ENCODE peak calls at places on chromosome 15, in six cellular contexts. T is GM20000; C is CD8-positive, alpha-beta memory T cell; E is stimulated activated CD4-positive, alpha-beta T cell treated with anti-CD3 and anti-CD28 coated beads, Interleukin-1b, Interleukin-23, amount 100 ng/mL, for 4 hours; R is EL; M is psoas muscle. Z is an unnamed sample.

GRCh38 chr15:60005352-60006202 is 1.5 kb downstream of the FOXB1 start:
- DNase-seq in T (peak; percentile 26), M (no peak), E (no peak), C (no peak), R (no peak), Z (no peak)

GRCh38 chr15:82530606-82531379 is 9.5 kb downstream of the RPS17 start:
- DNase-seq in M (peak; percentile 78), T (peak; percentile 71), R (peak; percentile 71), C (peak; percentile 80), E (peak; percentile 49), Z (peak; percentile 62)

GRCh38 chr15:70486451-70487379 is 276.6 kb downstream of the UACA start:
- DNase-seq in E (peak; percentile 49), C (peak; percentile 76), T (peak; percentile 81), R (peak; percentile 77), M (peak; percentile 70), Z (peak; percentile 57)

GRCh38 chr15:89177116-89177515 is 44.3 kb downstream of the RLBP1 start:
- DNase-seq in M (no peak), C (no peak), E (no peak), R (no peak), T (no peak), Z (no peak)

GRCh38 chr15:62951481-62951880 is 91.1 kb upstream of the TPM1 start:
- DNase-seq in E (no peak), C (no peak), M (no peak), R (no peak), T (no peak), Z (no peak)

GRCh38 chr15:96774216-96774615 is 443.7 kb downstream of the NR2F2 start:
- DNase-seq in T (no peak), M (no peak), E (no peak), C (no peak), R (no peak), Z (no peak)

GRCh38 chr15:50925281-50925680 is 16.8 kb downstream of the AP4E1 start:
- DNase-seq in C (no peak), E (no peak), R (no peak), T (no peak), M (no peak), Z (no peak)

GRCh38 chr15:90780916-90781315 is 63.8 kb downstream of the BLM start:
- DNase-seq in T (peak; percentile 22), C (no peak), M (no peak), R (no peak), E (no peak), Z (no peak)

GRCh38 chr15:85583404-85584390 is 203.3 kb downstream of the AKAP13 start:
- DNase-seq in M (peak; percentile 76), T (peak; percentile 47), C (peak; percentile 64), E (no peak), R (peak; percentile 73), Z (no peak)

GRCh38 chr15:57554063-57554820 is 37.5 kb upstream of the MYZAP start:
- DNase-seq in C (no peak), M (no peak), T (no peak), R (no peak), E (no peak), Z (no peak)

GRCh38 chr15:64635486-64635815 is 139.9 kb downstream of the RBPMS2 start:
- DNase-seq in C (no peak), E (no peak), R (peak; percentile 27), M (no peak), T (no peak), Z (no peak)

GRCh38 chr15:60062826-60063225 is 58.7 kb downstream of the FOXB1 start:
- DNase-seq in E (no peak), C (no peak), T (no peak), M (no peak), R (peak; percentile 58), Z (no peak)

GRCh38 chr15:52511084-52511483 is 17.6 kb downstream of the MYO5A start:
- DNase-seq in T (no peak), M (no peak), C (no peak), E (no peak), R (no peak), Z (no peak)

GRCh38 chr15:56871180-56871579 is 47.3 kb upstream of the TCF12 start:
- DNase-seq in R (peak; percentile 79), M (no peak), E (no peak), T (no peak), C (no peak), Z (no peak)

GRCh38 chr15:32838820-32839219 is 121.0 kb downstream of the GREM1 start:
- DNase-seq in E (no peak), T (no peak), M (peak; percentile 59), R (peak; percentile 94), C (no peak), Z (no peak)

GRCh38 chr15:47486051-47486450 is 231.3 kb upstream of the SEMA6D start:
- DNase-seq in T (no peak), C (no peak), M (no peak), R (no peak), E (no peak), Z (no peak)

GRCh38 chr15:49084285-49084570 is 38.0 kb upstream of the SECISBP2L start:
- DNase-seq in M (no peak), R (no peak), T (no peak), C (no peak), E (no peak), Z (no peak)

GRCh38 chr15:90789496-90789895 is 72.3 kb downstream of the BLM start:
- DNase-seq in M (no peak), E (no peak), T (no peak), R (no peak), C (no peak), Z (no peak)

GRCh38 chr15:50676799-50677483 is 9.7 kb downstream of the TRPM7 start:
- DNase-seq in R (peak; percentile 82), E (no peak), T (no peak), M (no peak), C (no peak), Z (no peak)

GRCh38 chr15:61115241-61115640 is 113.9 kb downstream of the RORA start:
- DNase-seq in C (no peak), R (peak; percentile 18), M (no peak), T (no peak), E (no peak), Z (no peak)

GRCh38 chr15:36414670-36415069 is 164.8 kb upstream of the CDIN1 start:
- DNase-seq in C (no peak), T (no peak), R (no peak), M (no peak), E (no peak), Z (no peak)

GRCh38 chr15:58383876-58384275 is 47.9 kb upstream of the LIPC start:
- DNase-seq in T (no peak), M (no peak), E (no peak), C (no peak), R (no peak), Z (no peak)

Z was measured in effector memory CD8-positive, alpha-beta T cell.